ENCODE peak calls at places on chromosomes 6 and 20, in four cellular contexts. X is CD8-positive, alpha-beta memory T cell; F is esophagus squamous epithelium; N is ascending aorta. P is an unnamed sample.

GRCh38 chr6:133921249-133921859 is 31.7 kb upstream of the TBPL1 start:
- DNase-seq in X (peak; percentile 47), F (peak; percentile 4), N (peak; percentile 43), P (peak; percentile 32)

GRCh38 chr20:53828673-53829085 is 235.0 kb upstream of the ZNF217 start:
- DNase-seq in X (no peak), F (no peak), N (no peak), P (no peak)

GRCh38 chr20:50029697-50030428 is 47.1 kb downstream of the SNAI1 start:
- DNase-seq in X (no peak), F (no peak), N (peak; percentile 68), P (peak; percentile 68)

GRCh38 chr6:49269190-49269589 is 193.9 kb downstream of the MMUT start:
- DNase-seq in X (no peak), F (no peak), N (no peak), P (no peak)

GRCh38 chr6:100846276-100846675 is 34.9 kb downstream of the ASCC3 start:
- DNase-seq in X (no peak), F (no peak), N (no peak), P (no peak)

GRCh38 chr6:52305385-52305784 is 20.8 kb upstream of the MCM3 start:
- DNase-seq in X (no peak), F (no peak), N (no peak), P (no peak)

GRCh38 chr6:2841264-2842138 is at the start of gene SERPINB1:
- DNase-seq in X (peak; percentile 70), F (peak; percentile 75), N (peak; percentile 75), P (peak; percentile 94)

GRCh38 chr6:156190270-156190669 is 586.9 kb upstream of the ARID1B start:
- DNase-seq in X (no peak), F (no peak), N (no peak), P (no peak)

GRCh38 chr6:125798734-125799510 is 8.2 kb downstream of the NCOA7 start:
- DNase-seq in X (no peak), F (no peak), N (no peak), P (no peak)

GRCh38 chr6:3315068-3315467 is 56.3 kb downstream of the PSMG4 start:
- DNase-seq in X (no peak), F (no peak), N (no peak), P (no peak)

DNA sequence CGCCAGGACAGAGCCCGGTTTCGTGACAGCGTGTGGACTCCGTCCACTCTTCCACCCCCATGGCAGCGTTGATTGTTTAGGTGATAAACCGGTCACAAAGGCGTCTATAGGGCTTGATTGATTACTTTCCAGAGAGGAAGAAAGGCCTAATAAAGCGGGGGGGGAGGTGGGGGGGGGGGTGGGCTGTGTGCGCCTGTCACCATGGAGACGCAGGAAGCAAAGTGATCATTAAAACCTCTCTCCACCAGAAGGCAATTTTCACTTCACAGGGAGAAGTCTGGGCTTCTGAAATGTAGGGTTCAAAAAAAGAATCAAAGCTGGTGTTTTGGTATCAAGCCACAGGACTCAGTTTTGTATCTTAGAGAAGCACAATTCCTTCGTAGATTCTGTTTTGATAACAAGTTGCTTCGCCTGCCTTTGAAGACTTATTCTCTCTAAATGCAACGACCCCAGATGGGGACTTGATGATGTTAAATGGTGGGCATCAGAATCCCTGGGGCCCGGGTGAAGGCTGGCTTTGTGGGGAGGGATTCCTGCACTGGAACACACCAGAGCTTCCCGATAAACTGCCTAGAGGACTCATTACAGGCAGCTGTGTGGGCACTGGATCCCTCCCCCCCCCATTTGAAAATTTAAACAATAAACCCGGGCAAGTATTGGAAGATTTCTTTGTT is 1.5 kb downstream of the PHACTR3 start:
- DNase-seq in X (no peak), F (no peak), N (no peak), P (no peak)
- H3K4me3 ChIP-seq in X (no peak overlapping the region), F (peak overlapping the region; percentile 33), N (no peak overlapping the region), P (no peak overlapping the region)

GRCh38 chr6:18260448-18261106 is 3.8 kb downstream of the DEK start:
- DNase-seq in X (peak; percentile 11), F (no peak), N (no peak), P (no peak)
- H3K4me3 ChIP-seq in X (no peak overlapping the region), F (no peak overlapping the region), N (no peak overlapping the region), P (no peak overlapping the region)

GRCh38 chr6:33018418-33018817 is 9.0 kb upstream of the HLA-DOA start:
- DNase-seq in X (no peak), F (no peak), N (no peak), P (no peak)
- H3K4me3 ChIP-seq in X (no peak overlapping the region), F (no peak overlapping the region), N (peak overlapping the region; percentile 52), P (no peak overlapping the region)

GRCh38 chr20:58602124-58602523 is 49.0 kb upstream of the STX16 start:
- DNase-seq in X (no peak), F (no peak), N (no peak), P (no peak)

GRCh38 chr20:58604410-58604881 is 46.6 kb upstream of the STX16 start:
- DNase-seq in X (no peak), F (no peak), N (no peak), P (no peak)

GRCh38 chr20:58606184-58606583 is 44.9 kb upstream of the STX16 start:
- DNase-seq in X (no peak), F (no peak), N (no peak), P (no peak)

GRCh38 chr20:58605292-58606065 is 45.6 kb upstream of the STX16 start:
- DNase-seq in X (no peak), F (no peak), N (no peak), P (no peak)

DNA sequence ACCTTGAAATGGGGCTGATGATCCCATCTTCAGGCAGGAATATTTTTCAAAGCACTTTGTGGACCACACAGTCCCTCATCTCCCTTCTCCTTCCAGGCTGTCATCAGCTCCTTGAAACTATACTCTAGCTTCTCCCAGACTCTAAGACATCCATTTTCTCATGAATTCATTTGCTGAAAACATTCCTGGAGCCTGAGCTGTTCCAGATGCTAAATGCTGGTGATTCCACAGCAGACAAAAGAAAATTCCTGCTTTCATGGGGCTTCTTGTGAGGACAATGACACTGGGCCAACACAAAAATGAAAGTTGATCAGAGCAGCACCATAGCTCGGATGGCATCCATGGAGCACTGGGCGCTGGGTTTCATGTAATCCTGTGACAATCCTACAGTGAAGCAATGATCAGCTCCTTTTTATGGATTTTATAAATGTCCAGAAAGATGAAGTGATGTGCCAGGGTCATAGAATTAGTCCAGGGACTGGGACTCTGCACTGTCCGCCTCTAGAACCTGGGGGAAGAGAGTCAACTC is 47.4 kb upstream of the STX16 start:
- DNase-seq in X (no peak), F (no peak), N (no peak), P (no peak)
- H3K4me3 ChIP-seq in X (no peak overlapping the region), F (no peak overlapping the region), N (no peak overlapping the region), P (no peak overlapping the region)

GRCh38 chr6:158048589-158048988 is 66.9 kb downstream of the SYNJ2 start:
- DNase-seq in X (no peak), F (no peak), N (no peak), P (no peak)

GRCh38 chr6:158047563-158048323 is 66.1 kb downstream of the SYNJ2 start:
- DNase-seq in X (no peak), F (no peak), N (no peak), P (no peak)

GRCh38 chr6:158047120-158047518 is 65.5 kb downstream of the SYNJ2 start:
- DNase-seq in X (peak; percentile 39), F (no peak), N (no peak), P (no peak)

GRCh38 chr6:158044525-158044888 is 62.8 kb downstream of the SYNJ2 start:
- DNase-seq in X (no peak), F (no peak), N (no peak), P (no peak)

GRCh38 chr6:158046201-158047119 is 64.8 kb downstream of the SYNJ2 start:
- DNase-seq in X (no peak), F (no peak), N (no peak), P (no peak)
- H3K4me3 ChIP-seq in X (peak overlapping the region; percentile 7), F (no peak overlapping the region), N (no peak overlapping the region), P (no peak overlapping the region)

GRCh38 chr6:170403451-170403850 is 96.9 kb downstream of the FAM120B start:
- DNase-seq in X (no peak), F (no peak), N (no peak), P (peak; percentile 85)

GRCh38 chr6:170407200-170407599 is 100.6 kb downstream of the FAM120B start:
- DNase-seq in X (no peak), F (no peak), N (no peak), P (no peak)

GRCh38 chr6:170404036-170404435 is 97.5 kb downstream of the FAM120B start:
- DNase-seq in X (no peak), F (no peak), N (no peak), P (no peak)

GRCh38 chr6:170404697-170405096 is 98.1 kb downstream of the FAM120B start:
- DNase-seq in X (no peak), F (no peak), N (no peak), P (no peak)

DNA sequence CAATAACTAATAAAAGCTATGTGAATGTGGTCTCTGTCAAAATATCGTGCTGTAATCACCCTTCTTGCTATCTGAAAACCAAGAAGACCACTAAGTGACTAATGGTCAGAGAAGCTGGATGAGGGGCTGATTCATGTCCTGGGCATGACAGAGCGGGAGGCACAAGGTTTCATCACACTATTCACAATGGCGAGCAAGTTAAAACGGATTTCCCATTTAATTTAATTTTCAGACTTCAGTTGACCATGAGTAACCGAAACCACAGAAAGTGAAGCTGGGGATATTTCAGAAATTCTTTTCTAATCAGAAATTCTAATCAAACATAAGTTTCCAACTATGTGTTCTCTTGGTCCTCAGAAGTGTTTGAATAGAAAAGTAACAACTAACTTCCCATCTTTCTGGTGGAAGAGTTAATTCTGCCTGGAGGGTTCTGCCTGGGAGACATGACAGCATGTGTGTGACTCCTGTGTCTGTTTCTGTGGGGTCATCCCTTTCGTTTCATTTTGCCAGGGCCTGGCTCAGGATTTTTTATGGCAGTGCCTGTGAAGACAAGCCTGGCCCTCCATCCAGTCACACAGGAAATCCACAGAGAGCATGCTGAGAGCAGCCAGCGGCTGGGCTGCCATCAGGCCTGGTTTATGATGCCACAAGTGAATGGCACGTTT is 98.9 kb downstream of the FAM120B start:
- DNase-seq in X (no peak), F (no peak), N (no peak), P (no peak)
- H3K4me3 ChIP-seq in X (no peak overlapping the region), F (no peak overlapping the region), N (no peak overlapping the region), P (no peak overlapping the region)

GRCh38 chr20:58238490-58238889 is 10.0 kb upstream of the ANKRD60 start:
- DNase-seq in X (no peak), F (no peak), N (no peak), P (no peak)

GRCh38 chr20:58236612-58237317 is 8.3 kb upstream of the ANKRD60 start:
- DNase-seq in X (peak; percentile 69), F (peak; percentile 5), N (no peak), P (peak; percentile 92)

GRCh38 chr20:58235010-58235409 is 6.6 kb upstream of the ANKRD60 start:
- DNase-seq in X (no peak), F (no peak), N (no peak), P (no peak)

GRCh38 chr20:58239216-58239615 is 10.8 kb upstream of the ANKRD60 start:
- DNase-seq in X (no peak), F (no peak), N (no peak), P (no peak)

DNA sequence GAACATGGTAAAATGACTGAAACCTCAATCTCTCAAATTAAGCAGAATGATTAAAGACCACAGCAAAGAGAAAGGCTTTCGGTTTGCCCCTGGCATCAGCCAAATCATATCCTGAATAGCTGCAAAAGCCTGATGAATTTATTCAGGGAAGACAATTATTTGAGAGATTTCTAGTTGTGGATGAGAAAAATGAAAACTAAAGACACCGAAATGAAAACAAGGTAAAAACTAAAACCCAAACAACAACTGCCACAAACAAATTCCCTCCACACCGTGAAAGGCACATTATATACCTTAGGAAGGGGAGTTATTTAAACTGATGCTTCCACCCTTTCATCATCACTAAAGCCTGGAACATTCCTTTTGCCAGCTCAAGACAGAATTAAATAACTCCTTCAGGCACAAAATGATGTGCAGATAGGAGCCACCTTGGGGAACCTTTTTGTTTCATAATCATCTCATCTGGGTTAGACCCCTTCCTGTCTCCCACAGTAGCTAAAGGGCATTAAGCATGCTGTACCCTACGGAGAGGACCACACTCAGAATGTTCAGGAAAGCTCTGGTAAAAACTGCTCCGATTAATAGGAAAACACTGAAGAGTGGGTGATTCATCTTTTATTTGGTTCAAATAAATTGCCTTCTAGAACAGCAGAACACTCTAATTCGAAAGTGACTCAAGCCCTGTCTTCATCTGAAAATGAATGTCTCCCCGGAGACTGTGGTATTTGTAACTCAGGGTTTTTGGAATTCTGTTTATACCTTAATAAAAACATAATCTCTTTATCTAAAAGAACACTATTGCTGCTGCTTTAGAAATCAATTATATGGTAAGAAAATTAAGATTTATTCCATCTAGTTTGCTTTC is 9.1 kb upstream of the ANKRD60 start:
- DNase-seq in X (no peak), F (no peak), N (no peak), P (no peak)
- H3K4me3 ChIP-seq in X (no peak overlapping the region), F (peak overlapping the region; percentile 45), N (peak overlapping the region; percentile 58), P (no peak overlapping the region)